ENCODE peak calls at places on chromosomes 7 and 10, in five cellular contexts. V is left ventricle myocardium inferior, L is Panc1, Y is B cell, G is heart left ventricle. M is an unnamed sample.
A peak's percentile ranks its signal among the peaks of the same experiment; 100 is the strongest.

GRCh38 chr10:124041684-124042445 is 51.5 kb downstream of the CHST15 start:
- DNase-seq in V (no peak), L (no peak), Y (no peak), G (no peak), M (no peak)

GRCh38 chr7:144437370-144438191 is 34.1 kb upstream of the NOBOX start:
- DNase-seq in V (no peak), L (peak; percentile 69), Y (peak; percentile 61), G (no peak), M (peak; percentile 37)

GRCh38 chr7:20647051-20647450 is 31.6 kb downstream of the ABCB5 start:
- DNase-seq in V (no peak), L (no peak), Y (no peak), G (no peak), M (no peak)

GRCh38 chr7:142461437-142461836 is 203.6 kb upstream of the PRSS58 start:
- DNase-seq in V (no peak), L (no peak), Y (no peak), G (no peak), M (no peak)

GRCh38 chr7:41010418-41010817 is 692.5 kb downstream of the INHBA start:
- DNase-seq in V (no peak), L (no peak), Y (no peak), G (peak; percentile 26), M (no peak)

GRCh38 chr10:71684356-71685173 is 35.0 kb downstream of the C10orf105 start:
- DNase-seq in V (no peak), L (no peak), Y (no peak), G (no peak), M (no peak)

GRCh38 chr7:150323682-150324365 is 479 bp upstream of the ACTR3C start:
- DNase-seq in V (no peak), L (no peak), Y (no peak), G (no peak), M (peak; percentile 24)

GRCh38 chr10:76190871-76191270 is 759.4 kb downstream of the LRMDA start:
- DNase-seq in V (no peak), L (no peak), Y (no peak), G (no peak), M (no peak)

GRCh38 chr10:103204353-103205255 is 11.5 kb upstream of the NT5C2 start:
- DNase-seq in V (no peak), L (no peak), Y (no peak), G (no peak), M (no peak)

GRCh38 chr10:110471566-110472139 is 26.1 kb upstream of the DUSP5 start:
- DNase-seq in V (no peak), L (no peak), Y (no peak), G (no peak), M (no peak)

GRCh38 chr10:35300063-35300699 is 36.1 kb upstream of the CCNY start:
- DNase-seq in V (peak; percentile 23), L (peak; percentile 67), Y (peak; percentile 68), G (peak; percentile 36), M (peak; percentile 71)

GRCh38 chr7:86814980-86815379 is 171.3 kb downstream of the GRM3 start:
- DNase-seq in V (no peak), L (peak; percentile 12), Y (no peak), G (no peak), M (no peak)

GRCh38 chr10:118161434-118161833 is 114.7 kb upstream of the RAB11FIP2 start:
- DNase-seq in V (no peak), L (no peak), Y (no peak), G (no peak), M (no peak)

GRCh38 chr7:27182861-27183681 is 2.0 kb downstream of the HOXA11 start:
- DNase-seq in V (no peak), L (no peak), Y (no peak), G (no peak), M (no peak)

GRCh38 chr7:20561908-20562307 is 53.6 kb upstream of the ABCB5 start:
- DNase-seq in V (no peak), L (no peak), Y (no peak), G (no peak), M (no peak)

GRCh38 chr10:85238676-85239075 is 910.3 kb downstream of the CCSER2 start:
- DNase-seq in V (no peak), L (no peak), Y (no peak), G (no peak), M (no peak)

GRCh38 chr10:24519950-24520349 is 203.7 kb downstream of the ARHGAP21 start:
- DNase-seq in V (no peak), L (no peak), Y (no peak), G (no peak), M (peak; percentile 47)

GRCh38 chr10:93220315-93221170 is 146.8 kb downstream of the CYP26A1 start:
- DNase-seq in V (no peak), L (no peak), Y (no peak), G (no peak), M (no peak)

GRCh38 chr10:34514290-34514689 is 300.8 kb downstream of the PARD3 start:
- DNase-seq in V (no peak), L (no peak), Y (no peak), G (no peak), M (no peak)

GRCh38 chr10:29041512-29042150 is 247.2 kb upstream of the LYZL1 start:
- DNase-seq in V (no peak), L (no peak), Y (no peak), G (no peak), M (no peak)

GRCh38 chr7:91310829-91311460 is 46.7 kb downstream of the FZD1 start:
- DNase-seq in V (peak; percentile 14), L (no peak), Y (no peak), G (no peak), M (no peak)

GRCh38 chr10:96673318-96674099 is 46.8 kb downstream of the PIK3AP1 start:
- DNase-seq in V (peak; percentile 25), L (no peak), Y (peak; percentile 85), G (peak; percentile 51), M (peak; percentile 46)

GRCh38 chr10:132600416-132600815 is 62.8 kb downstream of the INPP5A start:
- DNase-seq in V (no peak), L (no peak), Y (no peak), G (no peak), M (no peak)

GRCh38 chr10:70132098-70133029 is at the start of gene AIFM2:
- DNase-seq in V (peak; percentile 83), L (no peak), Y (peak; percentile 58), G (peak; percentile 91), M (peak; percentile 82)

GRCh38 chr10:29895436-29895835 is 163.9 kb downstream of the JCAD start:
- DNase-seq in V (peak; percentile 69), L (no peak), Y (no peak), G (peak; percentile 82), M (no peak)

GRCh38 chr7:37234928-37235327 is 213.7 kb downstream of the ELMO1 start:
- DNase-seq in V (no peak), L (no peak), Y (peak; percentile 53), G (no peak), M (no peak)

GRCh38 chr10:115141254-115141653 is 48.1 kb downstream of the ATRNL1 start:
- DNase-seq in V (no peak), L (no peak), Y (no peak), G (no peak), M (no peak)

GRCh38 chr7:36057375-36057774 is 95.7 kb upstream of the EEPD1 start:
- DNase-seq in V (no peak), L (no peak), Y (no peak), G (no peak), M (peak; percentile 39)

GRCh38 chr10:14617850-14618249 is 156.8 kb downstream of the FAM107B start:
- DNase-seq in V (no peak), L (no peak), Y (no peak), G (no peak), M (no peak)

GRCh38 chr7:1087952-1088920 is at the start of gene GPER1:
- DNase-seq in V (peak; percentile 58), L (no peak), Y (no peak), G (peak; percentile 75), M (no peak)

GRCh38 chr7:127816354-127817190 is 164.6 kb downstream of the SND1 start:
- DNase-seq in V (no peak), L (no peak), Y (no peak), G (no peak), M (no peak)

GRCh38 chr7:113799896-113800295 is 118.9 kb downstream of the PPP1R3A start:
- DNase-seq in V (no peak), L (no peak), Y (no peak), G (no peak), M (peak; percentile 8)

GRCh38 chr7:76358053-76358477 is 726 bp downstream of the YWHAG start:
- DNase-seq in V (peak; percentile 75), L (no peak), Y (peak; percentile 80), G (peak; percentile 78), M (no peak)

GRCh38 chr7:157432541-157432956 is 95.7 kb downstream of the DNAJB6 start:
- DNase-seq in V (no peak), L (peak; percentile 13), Y (no peak), G (peak; percentile 31), M (no peak)

GRCh38 chr7:66535414-66536329 is 93.0 kb upstream of the KCTD7 start:
- DNase-seq in V (no peak), L (no peak), Y (no peak), G (no peak), M (no peak)

GRCh38 chr10:1168763-1169162 is 112.6 kb downstream of the WDR37 start:
- DNase-seq in V (no peak), L (no peak), Y (no peak), G (no peak), M (no peak)